ENCODE peak calls at places on chromosomes 13 and 19, in four cellular contexts. One of them, this sample, is unnamed. For H3K4me1, the result is how much of the 10 kb centered on the place peaks cover.

GRCh38 chr13:111204438-111205177 is 89.5 kb downstream of the ARHGEF7 start:
- DNase-seq in DND-41: no peak
- DNase-seq in SJSA1: no peak
- DNase-seq in CD8-positive, alpha-beta memory T cell: no peak
- DNase-seq in this sample: peak

GRCh38 chr13:74246398-74246975 is 112.3 kb upstream of the KLF12 start:
- DNase-seq in DND-41: no peak
- DNase-seq in SJSA1: no peak
- DNase-seq in CD8-positive, alpha-beta memory T cell: no peak
- DNase-seq in this sample: no peak

GRCh38 chr19:41934849-41935374 is 6.7 kb upstream of the ERFL start:
- DNase-seq in DND-41: peak
- DNase-seq in SJSA1: peak
- DNase-seq in CD8-positive, alpha-beta memory T cell: peak
- DNase-seq in this sample: no peak

GRCh38 chr19:19502281-19502680 is 13.1 kb downstream of the TSSK6 start:
- DNase-seq in DND-41: no peak
- DNase-seq in SJSA1: no peak
- DNase-seq in CD8-positive, alpha-beta memory T cell: no peak
- DNase-seq in this sample: no peak

GRCh38 chr19:6103217-6103644 is 7.1 kb downstream of the RFX2 start:
- DNase-seq in DND-41: no peak
- DNase-seq in SJSA1: peak
- DNase-seq in CD8-positive, alpha-beta memory T cell: no peak
- DNase-seq in this sample: peak

GRCh38 chr13:44303681-44304432 is 69.8 kb upstream of the SERP2 start:
- DNase-seq in DND-41: peak
- DNase-seq in SJSA1: no peak
- DNase-seq in CD8-positive, alpha-beta memory T cell: no peak
- DNase-seq in this sample: no peak

GRCh38 chr19:4089400-4089908 is 22.8 kb upstream of the ZBTB7A start:
- DNase-seq in DND-41: peak
- DNase-seq in SJSA1: no peak
- DNase-seq in CD8-positive, alpha-beta memory T cell: peak
- DNase-seq in this sample: no peak

GRCh38 chr13:52925775-52926285 is 77.4 kb upstream of the PCDH8 start:
- DNase-seq in DND-41: no peak
- DNase-seq in SJSA1: no peak
- DNase-seq in CD8-positive, alpha-beta memory T cell: no peak
- DNase-seq in this sample: no peak

GRCh38 chr13:21149568-21149967 is 26.8 kb downstream of the SKA3 start:
- DNase-seq in DND-41: no peak
- DNase-seq in SJSA1: no peak
- DNase-seq in CD8-positive, alpha-beta memory T cell: no peak
- DNase-seq in this sample: no peak

GRCh38 chr13:114110091-114110829 is 22.2 kb downstream of the RASA3 start:
- DNase-seq in DND-41: peak
- DNase-seq in SJSA1: no peak
- DNase-seq in CD8-positive, alpha-beta memory T cell: peak
- DNase-seq in this sample: no peak

GRCh38 chr13:65159803-65160202 is 2070.3 kb downstream of the PCDH9 start:
- DNase-seq in DND-41: no peak
- DNase-seq in SJSA1: no peak
- DNase-seq in CD8-positive, alpha-beta memory T cell: no peak
- DNase-seq in this sample: no peak

GRCh38 chr13:110433014-110433413 is 125.9 kb downstream of the COL4A2 start:
- DNase-seq in DND-41: no peak
- DNase-seq in SJSA1: peak
- DNase-seq in CD8-positive, alpha-beta memory T cell: no peak
- DNase-seq in this sample: peak

GRCh38 chr13:103351035-103351828 is 285.0 kb upstream of the SLC10A2 start:
- DNase-seq in DND-41: no peak
- DNase-seq in SJSA1: no peak
- DNase-seq in CD8-positive, alpha-beta memory T cell: no peak
- DNase-seq in this sample: no peak

GRCh38 chr13:74444877-74445479 is 310.8 kb upstream of the KLF12 start:
- DNase-seq in DND-41: no peak
- DNase-seq in SJSA1: no peak
- DNase-seq in CD8-positive, alpha-beta memory T cell: no peak
- DNase-seq in this sample: no peak

GRCh38 chr13:113863511-113864302 is at the start of gene GAS6:
- DNase-seq in DND-41: no peak
- DNase-seq in SJSA1: no peak
- DNase-seq in CD8-positive, alpha-beta memory T cell: no peak
- DNase-seq in this sample: no peak

GRCh38 chr19:10692673-10693264 is 8.5 kb upstream of the QTRT1 start:
- DNase-seq in DND-41: no peak
- DNase-seq in SJSA1: no peak
- DNase-seq in CD8-positive, alpha-beta memory T cell: no peak
- DNase-seq in this sample: no peak

GRCh38 chr13:21008026-21008425 is 53.4 kb downstream of the LATS2 start:
- DNase-seq in DND-41: no peak
- DNase-seq in SJSA1: no peak
- DNase-seq in CD8-positive, alpha-beta memory T cell: no peak
- DNase-seq in this sample: no peak

GRCh38 chr13:103190841-103191240 is 124.6 kb upstream of the SLC10A2 start:
- DNase-seq in DND-41: no peak
- DNase-seq in SJSA1: no peak
- DNase-seq in CD8-positive, alpha-beta memory T cell: no peak
- DNase-seq in this sample: no peak

GRCh38 chr13:113996912-113997745 is 23.3 kb upstream of the C13orf46 start:
- DNase-seq in DND-41: no peak
- DNase-seq in SJSA1: no peak
- DNase-seq in CD8-positive, alpha-beta memory T cell: no peak
- DNase-seq in this sample: no peak

GRCh38 chr13:112684041-112684440 is 5.8 kb upstream of the ATP11A start:
- DNase-seq in DND-41: no peak
- DNase-seq in SJSA1: peak
- DNase-seq in CD8-positive, alpha-beta memory T cell: no peak
- DNase-seq in this sample: no peak

GRCh38 chr19:7792286-7792685 is 29.2 kb downstream of the CLEC4M start:
- DNase-seq in DND-41: no peak
- DNase-seq in SJSA1: no peak
- DNase-seq in CD8-positive, alpha-beta memory T cell: no peak
- DNase-seq in this sample: no peak

GRCh38 chr19:1730157-1730556 is 23.1 kb upstream of the ONECUT3 start:
- DNase-seq in DND-41: no peak
- DNase-seq in SJSA1: no peak
- DNase-seq in CD8-positive, alpha-beta memory T cell: no peak
- DNase-seq in this sample: no peak

GRCh38 chr13:46775385-46776065 is 21.4 kb downstream of the ESD start:
- DNase-seq in DND-41: no peak
- DNase-seq in SJSA1: no peak
- DNase-seq in CD8-positive, alpha-beta memory T cell: no peak
- DNase-seq in this sample: no peak

GRCh38 chr19:19420570-19421301 is 15.3 kb downstream of the GATAD2A start:
- DNase-seq in DND-41: no peak
- DNase-seq in SJSA1: no peak
- DNase-seq in CD8-positive, alpha-beta memory T cell: peak
- DNase-seq in this sample: no peak

GRCh38 chr19:10044390-10044789 is 31.1 kb downstream of the RDH8 start:
- DNase-seq in DND-41: no peak
- DNase-seq in SJSA1: no peak
- DNase-seq in CD8-positive, alpha-beta memory T cell: no peak
- DNase-seq in this sample: no peak

GRCh38 chr13:101258071-101258470 is 158.2 kb downstream of the NALCN start:
- DNase-seq in DND-41: peak
- DNase-seq in SJSA1: peak
- DNase-seq in CD8-positive, alpha-beta memory T cell: no peak
- DNase-seq in this sample: no peak

GRCh38 chr19:48513289-48514122 is 1.9 kb upstream of the LMTK3 start:
- DNase-seq in DND-41: peak
- DNase-seq in SJSA1: no peak
- DNase-seq in CD8-positive, alpha-beta memory T cell: peak
- DNase-seq in this sample: no peak

GRCh38 chr13:51342706-51343105 is 3.2 kb downstream of the SERPINE3 start:
- DNase-seq in DND-41: no peak
- DNase-seq in SJSA1: no peak
- DNase-seq in CD8-positive, alpha-beta memory T cell: no peak
- DNase-seq in this sample: no peak

GRCh38 chr13:102128216-102128800 is 273.5 kb downstream of the FGF14 start:
- DNase-seq in DND-41: no peak
- DNase-seq in SJSA1: no peak
- DNase-seq in CD8-positive, alpha-beta memory T cell: no peak
- DNase-seq in this sample: no peak

GRCh38 chr13:95530178-95530577 is 22.3 kb upstream of the CLDN10 start:
- DNase-seq in DND-41: no peak
- DNase-seq in SJSA1: no peak
- DNase-seq in CD8-positive, alpha-beta memory T cell: no peak
- DNase-seq in this sample: no peak

GRCh38 chr13:19764237-19764636 is 18.5 kb downstream of the PSPC1 start:
- DNase-seq in DND-41: no peak
- DNase-seq in SJSA1: no peak
- DNase-seq in CD8-positive, alpha-beta memory T cell: no peak
- DNase-seq in this sample: no peak

GRCh38 chr13:53100394-53101063 is 71.9 kb downstream of the OLFM4 start:
- DNase-seq in DND-41: no peak
- DNase-seq in SJSA1: no peak
- DNase-seq in CD8-positive, alpha-beta memory T cell: no peak
- DNase-seq in this sample: no peak

GRCh38 chr19:39553082-39553652 is 13.2 kb upstream of the EID2 start:
- DNase-seq in DND-41: no peak
- DNase-seq in SJSA1: no peak
- DNase-seq in CD8-positive, alpha-beta memory T cell: no peak
- DNase-seq in this sample: no peak

GRCh38 chr13:64675256-64675892 is 2554.8 kb downstream of the PCDH9 start:
- DNase-seq in DND-41: no peak
- DNase-seq in SJSA1: no peak
- DNase-seq in CD8-positive, alpha-beta memory T cell: no peak
- DNase-seq in this sample: no peak

GRCh38 chr13:40207110-40207478 is 459.3 kb downstream of the FOXO1 start:
- DNase-seq in DND-41: no peak
- DNase-seq in SJSA1: no peak
- DNase-seq in CD8-positive, alpha-beta memory T cell: no peak
- DNase-seq in this sample: no peak
- H3K4me1 ChIP-seq in DND-41: under half
- H3K4me1 ChIP-seq in SJSA1: under half
- H3K4me1 ChIP-seq in CD8-positive, alpha-beta memory T cell: half or more
- H3K4me1 ChIP-seq in this sample: under half

DNA sequence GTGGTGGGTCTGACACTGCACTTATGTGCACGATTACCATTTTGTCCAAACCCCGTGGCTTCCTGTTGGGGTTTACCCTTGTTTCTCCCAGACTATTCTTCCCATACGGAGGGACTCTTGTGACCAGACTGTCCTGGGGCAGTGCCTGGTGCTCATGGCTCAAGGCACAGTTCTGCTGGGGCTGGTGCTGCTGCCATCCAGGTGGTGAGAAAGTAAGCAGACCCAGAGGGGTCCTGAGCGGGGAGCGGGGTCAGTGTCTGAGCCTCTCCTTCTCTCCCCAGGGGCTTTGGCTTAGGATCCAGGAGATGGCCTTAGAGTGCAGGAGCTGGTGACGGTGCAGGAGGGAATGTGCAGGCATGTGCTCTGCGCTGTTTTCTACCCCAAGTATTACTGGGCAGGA is 5.0 kb upstream of the SIGLEC9 start:
- DNase-seq in DND-41: no peak
- DNase-seq in SJSA1: no peak
- DNase-seq in CD8-positive, alpha-beta memory T cell: no peak
- DNase-seq in this sample: no peak
- H3K4me1 ChIP-seq in DND-41: under half
- H3K4me1 ChIP-seq in SJSA1: under half
- H3K4me1 ChIP-seq in CD8-positive, alpha-beta memory T cell: half or more
- H3K4me1 ChIP-seq in this sample: under half

GRCh38 chr13:29583073-29583785 is 12.3 kb downstream of the SLC7A1 start:
- DNase-seq in DND-41: no peak
- DNase-seq in SJSA1: peak
- DNase-seq in CD8-positive, alpha-beta memory T cell: no peak
- DNase-seq in this sample: no peak

GRCh38 chr13:29589234-29589633 is 6.3 kb downstream of the SLC7A1 start:
- DNase-seq in DND-41: no peak
- DNase-seq in SJSA1: no peak
- DNase-seq in CD8-positive, alpha-beta memory T cell: no peak
- DNase-seq in this sample: no peak

GRCh38 chr13:29591310-29591709 is 4.2 kb downstream of the SLC7A1 start:
- DNase-seq in DND-41: no peak
- DNase-seq in SJSA1: no peak
- DNase-seq in CD8-positive, alpha-beta memory T cell: no peak
- DNase-seq in this sample: no peak

GRCh38 chr13:29589967-29590366 is 5.5 kb downstream of the SLC7A1 start:
- DNase-seq in DND-41: no peak
- DNase-seq in SJSA1: no peak
- DNase-seq in CD8-positive, alpha-beta memory T cell: no peak
- DNase-seq in this sample: no peak

DNA sequence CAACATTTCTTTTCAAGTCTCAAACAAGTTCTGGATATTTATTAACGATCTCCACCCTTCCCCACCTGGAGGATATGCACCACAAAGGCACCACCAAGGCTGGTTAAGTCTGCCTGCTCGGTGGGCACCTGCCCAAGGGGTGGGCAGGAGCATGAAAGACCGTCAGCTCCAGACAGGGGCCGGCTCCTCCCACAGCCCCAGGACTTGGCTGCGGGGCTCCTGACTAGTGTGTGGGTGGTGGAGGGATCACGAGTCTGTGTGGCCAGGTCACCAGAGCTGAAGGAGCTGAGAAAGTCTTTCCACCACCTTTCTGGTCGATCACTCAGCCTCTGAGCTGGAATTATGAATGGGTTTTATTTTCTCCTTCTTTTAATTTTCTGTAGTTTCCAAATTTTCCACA is 7.8 kb downstream of the SLC7A1 start:
- DNase-seq in DND-41: no peak
- DNase-seq in SJSA1: no peak
- DNase-seq in CD8-positive, alpha-beta memory T cell: no peak
- DNase-seq in this sample: no peak
- H3K4me1 ChIP-seq in DND-41: under half
- H3K4me1 ChIP-seq in SJSA1: half or more
- H3K4me1 ChIP-seq in CD8-positive, alpha-beta memory T cell: under half
- H3K4me1 ChIP-seq in this sample: under half

DNA sequence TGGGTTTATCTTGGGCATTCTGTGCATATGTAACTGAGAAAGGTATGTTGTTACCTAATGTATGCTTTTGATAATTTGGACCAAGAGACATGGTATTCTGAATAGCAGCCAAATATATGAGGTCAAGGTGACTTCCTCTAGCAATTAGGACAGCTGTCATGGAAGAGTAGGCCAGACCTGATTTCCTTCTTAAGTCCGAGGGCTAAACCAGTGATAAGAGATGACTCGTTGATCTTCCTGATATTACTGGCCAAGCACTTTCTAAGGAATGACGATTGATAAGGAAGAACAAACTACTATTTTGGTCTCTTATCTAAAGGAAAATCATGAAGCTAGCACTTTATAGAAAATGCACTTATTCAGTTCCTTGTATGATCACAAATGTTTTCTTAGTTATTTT is 42.7 kb downstream of the ARHGAP35 start:
- DNase-seq in DND-41: no peak
- DNase-seq in SJSA1: no peak
- DNase-seq in CD8-positive, alpha-beta memory T cell: no peak
- DNase-seq in this sample: no peak
- H3K4me1 ChIP-seq in DND-41: under half
- H3K4me1 ChIP-seq in SJSA1: under half
- H3K4me1 ChIP-seq in CD8-positive, alpha-beta memory T cell: under half
- H3K4me1 ChIP-seq in this sample: under half

GRCh38 chr13:75771818-75772217 is 135.7 kb downstream of the LMO7 start:
- DNase-seq in DND-41: no peak
- DNase-seq in SJSA1: no peak
- DNase-seq in CD8-positive, alpha-beta memory T cell: no peak
- DNase-seq in this sample: no peak
- H3K4me1 ChIP-seq in DND-41: under half
- H3K4me1 ChIP-seq in SJSA1: under half
- H3K4me1 ChIP-seq in CD8-positive, alpha-beta memory T cell: under half
- H3K4me1 ChIP-seq in this sample: under half

GRCh38 chr13:38618336-38618735 is 68.5 kb upstream of the FREM2 start:
- DNase-seq in DND-41: no peak
- DNase-seq in SJSA1: no peak
- DNase-seq in CD8-positive, alpha-beta memory T cell: no peak
- DNase-seq in this sample: no peak
- H3K4me1 ChIP-seq in DND-41: under half
- H3K4me1 ChIP-seq in SJSA1: under half
- H3K4me1 ChIP-seq in CD8-positive, alpha-beta memory T cell: under half
- H3K4me1 ChIP-seq in this sample: under half

This sample was measured in thoracic aorta.